ENCODE peak calls at places on chromosomes 4 and X, in six cellular contexts. One of them, this sample, is unnamed. For H3K27me3, the result is how much of the 10 kb centered on the place peaks cover.

GRCh38 chr4:89752932-89753598 is 83.9 kb downstream of the SNCA start:
- DNase-seq in HAP-1: no peak
- DNase-seq in right cardiac atrium: no peak
- DNase-seq in body of pancreas: peak
- DNase-seq in H9: no peak
- DNase-seq in esophagus squamous epithelium: no peak
- DNase-seq in this sample: no peak

GRCh38 chr4:165864228-165864627 is 8.8 kb upstream of the TLL1 start:
- DNase-seq in esophagus squamous epithelium: no peak
- DNase-seq in HAP-1: no peak
- DNase-seq in right cardiac atrium: no peak
- DNase-seq in H9: no peak
- DNase-seq in body of pancreas: no peak
- DNase-seq in this sample: no peak

GRCh38 chr4:72390409-72390808 is 178.6 kb downstream of the ADAMTS3 start:
- DNase-seq in HAP-1: no peak
- DNase-seq in body of pancreas: no peak
- DNase-seq in H9: no peak
- DNase-seq in right cardiac atrium: no peak
- DNase-seq in esophagus squamous epithelium: no peak
- DNase-seq in this sample: no peak

GRCh38 chr4:119037709-119038463 is 97.7 kb upstream of the MYOZ2 start:
- DNase-seq in right cardiac atrium: no peak
- DNase-seq in H9: no peak
- DNase-seq in HAP-1: no peak
- DNase-seq in esophagus squamous epithelium: no peak
- DNase-seq in body of pancreas: no peak
- DNase-seq in this sample: no peak

GRCh38 chrX:18871161-18871880 is 112.6 kb downstream of the PHKA2 start:
- DNase-seq in HAP-1: no peak
- DNase-seq in esophagus squamous epithelium: no peak
- DNase-seq in H9: no peak
- DNase-seq in body of pancreas: no peak
- DNase-seq in right cardiac atrium: no peak
- DNase-seq in this sample: no peak

GRCh38 chr4:168995537-168996295 is 14.3 kb downstream of the CBR4 start:
- DNase-seq in right cardiac atrium: no peak
- DNase-seq in H9: no peak
- DNase-seq in HAP-1: no peak
- DNase-seq in esophagus squamous epithelium: no peak
- DNase-seq in body of pancreas: no peak
- DNase-seq in this sample: no peak

GRCh38 chr4:110055014-110055768 is 142.5 kb downstream of the EGF start:
- DNase-seq in body of pancreas: no peak
- DNase-seq in right cardiac atrium: no peak
- DNase-seq in esophagus squamous epithelium: no peak
- DNase-seq in H9: no peak
- DNase-seq in HAP-1: no peak
- DNase-seq in this sample: no peak

GRCh38 chr4:102612195-102612594 is 111.0 kb downstream of the NFKB1 start:
- DNase-seq in body of pancreas: no peak
- DNase-seq in esophagus squamous epithelium: no peak
- DNase-seq in H9: no peak
- DNase-seq in right cardiac atrium: no peak
- DNase-seq in HAP-1: no peak
- DNase-seq in this sample: no peak

GRCh38 chr4:16122225-16122624 is 38.4 kb upstream of the PROM1 start:
- DNase-seq in right cardiac atrium: no peak
- DNase-seq in esophagus squamous epithelium: no peak
- DNase-seq in body of pancreas: no peak
- DNase-seq in HAP-1: no peak
- DNase-seq in H9: no peak
- DNase-seq in this sample: no peak

GRCh38 chr4:138724530-138724929 is 291.1 kb upstream of the NOCT start:
- DNase-seq in esophagus squamous epithelium: no peak
- DNase-seq in body of pancreas: no peak
- DNase-seq in right cardiac atrium: no peak
- DNase-seq in H9: no peak
- DNase-seq in HAP-1: no peak
- DNase-seq in this sample: no peak

GRCh38 chr4:159607824-159608223 is 504.9 kb downstream of the RAPGEF2 start:
- DNase-seq in H9: no peak
- DNase-seq in body of pancreas: no peak
- DNase-seq in HAP-1: no peak
- DNase-seq in right cardiac atrium: no peak
- DNase-seq in esophagus squamous epithelium: no peak
- DNase-seq in this sample: no peak

GRCh38 chr4:99652596-99653436 is 4.8 kb downstream of the C4orf54 start:
- DNase-seq in esophagus squamous epithelium: no peak
- DNase-seq in body of pancreas: no peak
- DNase-seq in HAP-1: no peak
- DNase-seq in right cardiac atrium: no peak
- DNase-seq in H9: no peak
- DNase-seq in this sample: no peak

GRCh38 chrX:26262121-26262523 is 46.2 kb downstream of the MAGEB5 start:
- DNase-seq in HAP-1: no peak
- DNase-seq in H9: no peak
- DNase-seq in right cardiac atrium: no peak
- DNase-seq in esophagus squamous epithelium: no peak
- DNase-seq in body of pancreas: no peak
- DNase-seq in this sample: no peak

GRCh38 chr4:175807596-175807995 is 4.5 kb downstream of the GPM6A start:
- DNase-seq in body of pancreas: no peak
- DNase-seq in H9: no peak
- DNase-seq in esophagus squamous epithelium: no peak
- DNase-seq in HAP-1: no peak
- DNase-seq in right cardiac atrium: no peak
- DNase-seq in this sample: no peak

GRCh38 chr4:1351854-1352633 is 5.0 kb downstream of the UVSSA start:
- DNase-seq in right cardiac atrium: peak
- DNase-seq in body of pancreas: peak
- DNase-seq in esophagus squamous epithelium: no peak
- DNase-seq in HAP-1: peak
- DNase-seq in H9: peak
- DNase-seq in this sample: peak

GRCh38 chrX:119758682-119759332 is 419 bp downstream of the SOWAHD start:
- DNase-seq in right cardiac atrium: no peak
- DNase-seq in esophagus squamous epithelium: no peak
- DNase-seq in body of pancreas: no peak
- DNase-seq in H9: peak
- DNase-seq in HAP-1: no peak
- DNase-seq in this sample: peak

GRCh38 chr4:145170209-145170608 is 10.2 kb downstream of the OTUD4 start:
- DNase-seq in HAP-1: no peak
- DNase-seq in body of pancreas: no peak
- DNase-seq in H9: no peak
- DNase-seq in esophagus squamous epithelium: no peak
- DNase-seq in right cardiac atrium: no peak
- DNase-seq in this sample: no peak

GRCh38 chr4:13657016-13657415 is 29.5 kb upstream of the BOD1L1 start:
- DNase-seq in right cardiac atrium: no peak
- DNase-seq in esophagus squamous epithelium: no peak
- DNase-seq in body of pancreas: no peak
- DNase-seq in HAP-1: no peak
- DNase-seq in H9: no peak
- DNase-seq in this sample: no peak

GRCh38 chr4:163866728-163867313 is 372.3 kb downstream of the TMA16 start:
- DNase-seq in body of pancreas: no peak
- DNase-seq in H9: no peak
- DNase-seq in esophagus squamous epithelium: no peak
- DNase-seq in HAP-1: no peak
- DNase-seq in right cardiac atrium: no peak
- DNase-seq in this sample: no peak

GRCh38 chr4:4306920-4307319 is 16.9 kb downstream of the ZBTB49 start:
- DNase-seq in HAP-1: no peak
- DNase-seq in body of pancreas: no peak
- DNase-seq in right cardiac atrium: no peak
- DNase-seq in esophagus squamous epithelium: no peak
- DNase-seq in H9: peak
- DNase-seq in this sample: no peak

GRCh38 chr4:29717658-29718057 is 1002.5 kb upstream of the PCDH7 start:
- DNase-seq in H9: no peak
- DNase-seq in right cardiac atrium: no peak
- DNase-seq in esophagus squamous epithelium: no peak
- DNase-seq in body of pancreas: no peak
- DNase-seq in HAP-1: no peak
- DNase-seq in this sample: no peak

GRCh38 chrX:56782791-56783449 is 53.9 kb downstream of the NBDY start:
- DNase-seq in body of pancreas: no peak
- DNase-seq in HAP-1: no peak
- DNase-seq in H9: no peak
- DNase-seq in right cardiac atrium: peak
- DNase-seq in esophagus squamous epithelium: no peak
- DNase-seq in this sample: peak

GRCh38 chr4:3787489-3788365 is 21.5 kb downstream of the ADRA2C start:
- DNase-seq in right cardiac atrium: no peak
- DNase-seq in HAP-1: no peak
- DNase-seq in esophagus squamous epithelium: no peak
- DNase-seq in H9: no peak
- DNase-seq in body of pancreas: no peak
- DNase-seq in this sample: no peak

GRCh38 chr4:169254546-169254983 is 16.2 kb downstream of the SH3RF1 start:
- DNase-seq in right cardiac atrium: no peak
- DNase-seq in body of pancreas: peak
- DNase-seq in esophagus squamous epithelium: no peak
- DNase-seq in HAP-1: no peak
- DNase-seq in H9: no peak
- DNase-seq in this sample: no peak

GRCh38 chr4:3858046-3858730 is 92.0 kb downstream of the ADRA2C start:
- DNase-seq in H9: peak
- DNase-seq in body of pancreas: no peak
- DNase-seq in esophagus squamous epithelium: no peak
- DNase-seq in right cardiac atrium: no peak
- DNase-seq in HAP-1: no peak
- DNase-seq in this sample: no peak

GRCh38 chrX:111761578-111762135 is 80.7 kb downstream of the ALG13 start:
- DNase-seq in right cardiac atrium: no peak
- DNase-seq in HAP-1: no peak
- DNase-seq in body of pancreas: no peak
- DNase-seq in esophagus squamous epithelium: no peak
- DNase-seq in H9: no peak
- DNase-seq in this sample: no peak

DNA sequence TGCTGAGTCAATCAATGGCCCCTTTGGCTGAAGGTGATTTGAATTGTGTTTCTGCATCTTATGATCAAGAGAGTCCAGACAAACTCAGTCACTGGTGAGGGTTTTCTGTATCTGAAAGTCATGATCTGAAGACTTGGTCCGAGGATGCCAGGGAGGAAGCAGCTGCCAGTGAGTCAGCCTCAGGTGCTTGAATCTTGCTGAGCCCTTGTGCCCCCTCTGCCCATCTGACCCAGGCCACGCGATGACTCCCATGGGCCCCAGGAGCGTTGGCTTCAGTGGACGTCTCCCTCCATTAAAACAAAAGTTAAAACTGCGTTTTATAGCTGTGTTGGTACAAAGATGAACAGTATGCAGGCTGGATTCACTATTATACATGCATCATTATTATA is 62.0 kb downstream of the HTRA3 start:
- DNase-seq in body of pancreas: no peak
- DNase-seq in H9: no peak
- DNase-seq in esophagus squamous epithelium: no peak
- DNase-seq in right cardiac atrium: no peak
- DNase-seq in HAP-1: no peak
- DNase-seq in this sample: no peak
- H3K27me3 ChIP-seq in body of pancreas: under half
- H3K27me3 ChIP-seq in H9: under half
- H3K27me3 ChIP-seq in esophagus squamous epithelium: under half
- H3K27me3 ChIP-seq in right cardiac atrium: under half
- H3K27me3 ChIP-seq in HAP-1: under half
- H3K27me3 ChIP-seq in this sample: under half

GRCh38 chrX:136261316-136261715 is 10.1 kb upstream of the MAP7D3 start:
- DNase-seq in body of pancreas: no peak
- DNase-seq in HAP-1: no peak
- DNase-seq in esophagus squamous epithelium: no peak
- DNase-seq in H9: no peak
- DNase-seq in right cardiac atrium: no peak
- DNase-seq in this sample: no peak
- H3K27me3 ChIP-seq in body of pancreas: under half
- H3K27me3 ChIP-seq in HAP-1: under half
- H3K27me3 ChIP-seq in esophagus squamous epithelium: under half
- H3K27me3 ChIP-seq in H9: under half
- H3K27me3 ChIP-seq in right cardiac atrium: under half
- H3K27me3 ChIP-seq in this sample: under half

GRCh38 chr4:24772952-24773351 is 22.4 kb upstream of the SOD3 start:
- DNase-seq in body of pancreas: no peak
- DNase-seq in right cardiac atrium: no peak
- DNase-seq in HAP-1: no peak
- DNase-seq in H9: no peak
- DNase-seq in esophagus squamous epithelium: no peak
- DNase-seq in this sample: no peak

GRCh38 chr4:24775209-24775608 is 20.2 kb upstream of the SOD3 start:
- DNase-seq in HAP-1: no peak
- DNase-seq in esophagus squamous epithelium: no peak
- DNase-seq in body of pancreas: no peak
- DNase-seq in right cardiac atrium: no peak
- DNase-seq in H9: no peak
- DNase-seq in this sample: no peak

GRCh38 chr4:24772061-24772705 is 23.2 kb upstream of the SOD3 start:
- DNase-seq in HAP-1: no peak
- DNase-seq in esophagus squamous epithelium: no peak
- DNase-seq in right cardiac atrium: no peak
- DNase-seq in body of pancreas: no peak
- DNase-seq in H9: no peak
- DNase-seq in this sample: no peak

GRCh38 chr4:24775750-24776149 is 19.6 kb upstream of the SOD3 start:
- DNase-seq in H9: no peak
- DNase-seq in body of pancreas: no peak
- DNase-seq in right cardiac atrium: no peak
- DNase-seq in esophagus squamous epithelium: no peak
- DNase-seq in HAP-1: no peak
- DNase-seq in this sample: no peak

GRCh38 chr4:24774452-24774851 is 20.9 kb upstream of the SOD3 start:
- DNase-seq in H9: no peak
- DNase-seq in right cardiac atrium: no peak
- DNase-seq in esophagus squamous epithelium: no peak
- DNase-seq in HAP-1: no peak
- DNase-seq in body of pancreas: no peak
- DNase-seq in this sample: no peak
- H3K27me3 ChIP-seq in H9: under half
- H3K27me3 ChIP-seq in right cardiac atrium: under half
- H3K27me3 ChIP-seq in esophagus squamous epithelium: under half
- H3K27me3 ChIP-seq in HAP-1: under half
- H3K27me3 ChIP-seq in body of pancreas: under half
- H3K27me3 ChIP-seq in this sample: under half

DNA sequence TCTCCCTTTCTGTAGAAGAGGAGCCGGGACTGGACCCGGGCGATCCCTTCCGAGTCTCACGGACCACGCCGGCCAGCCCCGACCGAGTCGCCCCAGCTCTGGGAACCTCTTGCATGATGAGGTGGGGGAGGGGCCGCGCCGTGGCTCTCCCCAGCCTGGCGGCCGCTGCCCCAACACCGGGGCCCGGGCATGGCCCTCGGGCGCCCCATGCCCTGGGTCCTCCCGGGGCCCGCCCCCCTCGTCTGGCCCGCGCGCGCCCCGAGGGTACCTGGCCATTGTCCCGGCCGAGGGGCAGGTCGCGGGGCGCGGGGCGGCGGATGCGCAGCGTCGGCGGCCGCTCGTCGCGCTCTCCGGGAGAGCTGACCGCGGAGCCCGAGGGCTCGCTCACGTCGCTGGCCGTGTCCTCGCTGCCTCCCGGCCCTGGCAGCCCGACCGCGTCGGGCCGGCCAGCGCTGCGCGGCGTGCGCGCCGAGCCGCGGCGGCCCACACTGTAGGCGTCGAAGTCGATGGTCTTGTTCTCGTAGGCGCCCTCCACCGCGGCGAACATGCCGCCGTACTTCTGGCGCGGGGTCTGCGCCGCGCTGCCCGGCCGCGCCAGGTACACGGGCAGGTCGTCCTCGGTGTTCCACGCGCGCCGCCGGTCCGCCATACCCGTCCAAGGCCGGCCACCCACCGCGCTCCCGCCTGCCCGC is 419 bp downstream of the CRMP1 start:
- DNase-seq in body of pancreas: no peak
- DNase-seq in HAP-1: no peak
- DNase-seq in esophagus squamous epithelium: no peak
- DNase-seq in H9: no peak
- DNase-seq in right cardiac atrium: no peak
- DNase-seq in this sample: no peak
- H3K27me3 ChIP-seq in body of pancreas: under half
- H3K27me3 ChIP-seq in HAP-1: under half
- H3K27me3 ChIP-seq in esophagus squamous epithelium: under half
- H3K27me3 ChIP-seq in H9: under half
- H3K27me3 ChIP-seq in right cardiac atrium: under half
- H3K27me3 ChIP-seq in this sample: under half

This sample was measured in dorsolateral prefrontal cortex.